ENCODE peak calls at places on chromosome 19, in six cellular contexts. T is K562, B is H1, G is HepG2, D is GM12878, V is HCT116. I is an unnamed sample.

GRCh38 chr19:39310558-39311311 is 9.9 kb downstream of the LRFN1 start:
- DNase-seq in V (no peak), B (no peak), D (no peak), T (peak; percentile 90), G (no peak), I (no peak)

GRCh38 chr19:6417713-6418561 is 6.7 kb downstream of the KHSRP start:
- DNase-seq in B (peak; percentile 65), V (no peak), T (no peak), G (no peak), D (no peak), I (no peak)

GRCh38 chr19:35509861-35510625 is 3.4 kb downstream of the DMKN start:
- DNase-seq in D (no peak), G (peak; percentile 75), V (peak; percentile 82), B (peak; percentile 98), T (peak; percentile 93), I (peak; percentile 72)

GRCh38 chr19:40147693-40148347 is 43.4 kb upstream of the MAP3K10 start:
- DNase-seq in T (no peak), B (no peak), V (no peak), G (no peak), D (no peak), I (no peak)

GRCh38 chr19:42271861-42272534 is 2.9 kb downstream of the CIC start:
- DNase-seq in V (no peak), T (no peak), G (no peak), B (no peak), D (no peak), I (no peak)

GRCh38 chr19:16457195-16457953 is 14.4 kb downstream of the EPS15L1 start:
- DNase-seq in G (peak; percentile 24), T (peak; percentile 57), V (no peak), B (peak; percentile 54), D (no peak), I (no peak)

GRCh38 chr19:8148410-8149231 is 771 bp downstream of the FBN3 start:
- DNase-seq in V (peak; percentile 24), B (peak; percentile 87), G (no peak), D (no peak), T (peak; percentile 64), I (peak; percentile 84)

GRCh38 chr19:46402725-46403124 is 10.6 kb downstream of the CCDC8 start:
- DNase-seq in V (no peak), G (no peak), D (no peak), T (no peak), B (no peak), I (no peak)

GRCh38 chr19:7980635-7981121 is 24.8 kb downstream of the ELAVL1 start:
- DNase-seq in D (no peak), B (no peak), G (no peak), T (no peak), V (no peak), I (no peak)

GRCh38 chr19:35117791-35118190 is 2.2 kb downstream of the FXYD3 start:
- DNase-seq in G (no peak), D (no peak), V (no peak), B (no peak), T (no peak), I (no peak)

GRCh38 chr19:46892252-46893179 is 31.7 kb downstream of the ARHGAP35 start:
- DNase-seq in B (no peak), V (no peak), G (no peak), T (no peak), D (peak; percentile 48), I (no peak)

GRCh38 chr19:30379841-30380610 is 7.8 kb downstream of the ZNF536 start:
- DNase-seq in G (no peak), T (no peak), B (no peak), V (no peak), D (no peak), I (no peak)

DNA sequence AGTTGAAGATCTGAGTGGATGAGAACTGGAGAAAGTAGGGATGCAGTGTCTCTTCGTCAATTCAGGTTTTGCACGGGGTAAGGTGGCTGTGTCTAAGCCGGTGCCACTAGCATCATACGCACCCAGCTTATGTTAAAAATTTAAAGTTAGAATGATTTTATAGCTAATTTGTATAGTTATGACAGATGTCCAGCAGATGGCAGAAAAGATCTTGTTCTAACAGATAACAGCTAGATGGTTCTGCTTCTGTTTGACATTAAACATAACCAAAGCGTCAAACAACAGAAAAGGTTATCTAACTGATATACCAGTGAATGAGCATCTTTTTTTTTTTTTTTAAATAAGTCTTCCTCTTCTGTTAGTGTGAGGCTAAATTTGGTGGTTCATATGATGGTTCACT is 18.8 kb upstream of the EDDM13 start:
- DNase-seq in T (peak; percentile 45), G (peak; percentile 48), V (peak; percentile 41), D (no peak), B (no peak), I (no peak)
- TF ChIP-seq ZNF274 in T (no peak), G (no peak), V (no peak), D (no peak), B (no peak), I (no peak)

GRCh38 chr19:11050323-11051114 is 38.7 kb upstream of the LDLR start:
- DNase-seq in G (no peak), D (no peak), B (no peak), V (no peak), T (no peak), I (no peak)
- H3K9ac ChIP-seq in G (no peak overlapping the region), D (no peak overlapping the region), B (no peak overlapping the region), V (no peak overlapping the region), T (peak overlapping the region; percentile 52), I (peak overlapping the region; percentile 34)

GRCh38 chr19:2574478-2574931 is 98.6 kb downstream of the GADD45B start:
- DNase-seq in D (no peak), T (no peak), G (no peak), B (no peak), V (no peak), I (no peak)
- TF ChIP-seq ZNF274 in D (no peak), T (no peak), G (no peak), B (no peak), V (no peak), I (no peak)

DNA sequence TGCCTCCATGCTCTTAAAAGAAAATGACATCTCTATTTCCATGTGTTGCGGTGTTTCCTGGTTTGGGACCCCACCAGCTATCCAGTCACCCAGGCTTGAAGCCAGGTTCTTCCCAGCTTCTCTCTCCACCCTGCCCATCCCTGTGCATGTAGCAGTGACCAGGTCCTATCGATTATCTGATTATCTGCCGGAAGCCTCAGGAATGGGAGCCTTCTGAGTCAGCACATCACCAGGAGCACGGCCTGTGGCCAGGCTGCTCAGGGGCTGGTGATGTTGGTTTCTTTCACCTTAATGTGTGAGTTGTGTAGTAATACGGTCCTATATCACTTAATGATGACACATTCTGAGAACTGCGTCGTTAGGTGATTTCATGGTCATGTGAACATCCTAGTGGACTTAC is 33.7 kb downstream of the PPP1R37 start:
- DNase-seq in T (no peak), G (no peak), B (no peak), V (no peak), D (no peak), I (no peak)
- H3K9ac ChIP-seq in T (peak overlapping the region; percentile 75), G (no peak overlapping the region), B (no peak overlapping the region), V (no peak overlapping the region), D (no peak overlapping the region), I (no peak overlapping the region)

GRCh38 chr19:17830567-17831418 is 9.5 kb upstream of the INSL3 start:
- DNase-seq in T (peak; percentile 100), D (no peak), B (peak; percentile 95), G (no peak), V (peak; percentile 91), I (peak; percentile 88)
- TF ChIP-seq ZNF274 in T (no peak), D (no peak), B (no peak), G (no peak), V (no peak), I (no peak)

GRCh38 chr19:2944775-2945574 is at the start of gene ZNF77:
- DNase-seq in G (peak; percentile 99), V (peak; percentile 99), D (peak; percentile 98), B (peak; percentile 98), T (peak; percentile 100), I (peak; percentile 98)

GRCh38 chr19:2945575-2946184 is 909 bp upstream of the ZNF77 start:
- DNase-seq in G (no peak), D (no peak), B (no peak), T (no peak), V (no peak), I (no peak)

GRCh38 chr19:2949939-2950285 is 5.1 kb upstream of the ZNF77 start:
- DNase-seq in D (no peak), B (no peak), G (peak; percentile 62), T (peak; percentile 70), V (no peak), I (no peak)

GRCh38 chr19:2952953-2953481 is 8.2 kb upstream of the ZNF77 start:
- DNase-seq in T (no peak), D (no peak), V (no peak), B (no peak), G (peak; percentile 37), I (no peak)

DNA sequence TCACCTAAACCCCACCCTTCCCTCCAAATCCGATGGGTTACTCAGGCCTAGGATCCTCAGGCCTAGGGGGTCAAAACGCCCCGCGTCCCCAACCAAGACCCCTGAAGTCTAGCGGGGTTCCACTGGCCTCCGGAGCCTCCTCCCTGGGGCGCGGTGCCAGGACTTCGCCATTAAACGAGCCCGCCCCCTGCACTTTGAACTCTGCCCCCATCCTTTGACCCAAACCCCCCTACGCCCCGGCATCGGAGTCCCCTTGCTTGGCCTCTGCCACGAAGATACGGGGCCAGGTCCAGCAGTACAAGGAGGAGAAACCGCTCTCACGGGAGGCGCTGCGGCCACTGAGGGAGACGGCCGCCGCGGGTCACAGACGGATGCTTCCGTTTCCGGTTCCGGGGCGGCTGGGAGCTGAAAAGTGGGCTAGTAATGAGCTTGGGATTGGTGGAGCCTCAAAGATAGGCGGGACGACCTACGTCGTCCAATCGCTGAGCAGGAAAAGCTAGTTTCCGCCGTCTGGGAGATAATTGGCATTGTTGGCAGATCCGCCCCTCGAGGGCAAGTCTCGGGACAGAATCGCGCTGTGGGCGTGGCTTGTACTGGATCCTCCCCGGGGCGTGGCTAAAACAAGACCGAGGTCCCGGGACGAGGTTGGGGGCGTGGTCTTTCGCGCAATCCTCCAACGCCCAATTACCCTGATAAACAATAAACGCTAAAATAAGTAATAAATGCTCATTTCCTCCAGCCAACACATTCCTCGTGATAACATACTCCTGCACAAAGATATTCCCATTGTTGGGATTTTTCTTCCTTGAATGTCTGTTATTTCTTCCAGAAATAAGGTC is 5.7 kb upstream of the ZNF77 start:
- DNase-seq in T (peak; percentile 98), G (peak; percentile 98), B (peak; percentile 100), V (peak; percentile 99), D (peak; percentile 99), I (peak; percentile 98)
- H3K9ac ChIP-seq in T (peak overlapping the region; percentile 92), G (peak overlapping the region; percentile 88), B (peak overlapping the region; percentile 75), V (peak overlapping the region; percentile 83), D (peak overlapping the region; percentile 87), I (peak overlapping the region; percentile 94)

GRCh38 chr19:56538254-56538760 is 441 bp upstream of the ZFP28 start:
- DNase-seq in T (no peak), G (no peak), V (no peak), D (peak; percentile 3), B (peak; percentile 95), I (peak; percentile 68)
- TF ChIP-seq ZNF274 in T (no peak), G (no peak), V (no peak), D (no peak), B (no peak), I (no peak)